ENCODE peak calls at places on chromosomes 7 and 10, in four cellular contexts. One of them, this sample, is unnamed. For H3K9me1, the result is how much of the 10 kb centered on the place peaks cover.

GRCh38 chr10:3992374-3993178 is 207.6 kb upstream of the KLF6 start:
- DNase-seq in K562: no peak
- DNase-seq in IMR-90: no peak
- DNase-seq in keratinocyte: no peak
- DNase-seq in this sample: peak

GRCh38 chr7:84196007-84196551 is 1.5 kb upstream of the SEMA3A start:
- DNase-seq in IMR-90: peak
- DNase-seq in keratinocyte: no peak
- DNase-seq in K562: no peak
- DNase-seq in this sample: no peak

GRCh38 chr10:13809447-13809846 is 222.7 kb downstream of the PRPF18 start:
- DNase-seq in IMR-90: no peak
- DNase-seq in keratinocyte: no peak
- DNase-seq in K562: no peak
- DNase-seq in this sample: no peak

GRCh38 chr10:84469470-84469869 is 141.1 kb downstream of the CCSER2 start:
- DNase-seq in IMR-90: no peak
- DNase-seq in K562: no peak
- DNase-seq in keratinocyte: no peak
- DNase-seq in this sample: no peak

GRCh38 chr10:59360605-59361515 is 1.5 kb downstream of the FAM13C start:
- DNase-seq in K562: no peak
- DNase-seq in IMR-90: no peak
- DNase-seq in keratinocyte: no peak
- DNase-seq in this sample: no peak

GRCh38 chr7:11021468-11021867 is 47.8 kb downstream of the PHF14 start:
- DNase-seq in K562: no peak
- DNase-seq in IMR-90: no peak
- DNase-seq in keratinocyte: no peak
- DNase-seq in this sample: no peak

GRCh38 chr10:30751678-30752331 is 122.3 kb upstream of the LYZL2 start:
- DNase-seq in IMR-90: peak
- DNase-seq in keratinocyte: no peak
- DNase-seq in K562: peak
- DNase-seq in this sample: peak

GRCh38 chr7:12557282-12557681 is 13.2 kb upstream of the SCIN start:
- DNase-seq in IMR-90: no peak
- DNase-seq in K562: no peak
- DNase-seq in keratinocyte: no peak
- DNase-seq in this sample: no peak

GRCh38 chr7:112421666-112422486 is 28.4 kb upstream of the IFRD1 start:
- DNase-seq in keratinocyte: no peak
- DNase-seq in K562: no peak
- DNase-seq in IMR-90: no peak
- DNase-seq in this sample: no peak

GRCh38 chr7:95066736-95067530 is 159.5 kb downstream of the PPP1R9A start:
- DNase-seq in K562: no peak
- DNase-seq in keratinocyte: no peak
- DNase-seq in IMR-90: peak
- DNase-seq in this sample: peak

GRCh38 chr7:83161851-83162401 is 758 bp downstream of the PCLO start:
- DNase-seq in keratinocyte: no peak
- DNase-seq in K562: no peak
- DNase-seq in IMR-90: no peak
- DNase-seq in this sample: no peak

GRCh38 chr7:91852263-91852741 is 28.2 kb downstream of the MTERF1 start:
- DNase-seq in K562: peak
- DNase-seq in keratinocyte: peak
- DNase-seq in IMR-90: peak
- DNase-seq in this sample: peak

GRCh38 chr10:125000366-125001312 is 58.7 kb downstream of the ZRANB1 start:
- DNase-seq in K562: no peak
- DNase-seq in IMR-90: peak
- DNase-seq in keratinocyte: no peak
- DNase-seq in this sample: no peak

GRCh38 chr7:114988755-114989154 is 66.9 kb downstream of the MDFIC start:
- DNase-seq in IMR-90: peak
- DNase-seq in keratinocyte: no peak
- DNase-seq in K562: no peak
- DNase-seq in this sample: peak

GRCh38 chr10:113788604-113789083 is 37.2 kb downstream of the PLEKHS1 start:
- DNase-seq in K562: peak
- DNase-seq in IMR-90: peak
- DNase-seq in keratinocyte: peak
- DNase-seq in this sample: peak

GRCh38 chr10:33519130-33519860 is 184.8 kb upstream of the NRP1 start:
- DNase-seq in keratinocyte: no peak
- DNase-seq in IMR-90: no peak
- DNase-seq in K562: no peak
- DNase-seq in this sample: no peak

GRCh38 chr10:117899181-117899683 is 147.5 kb downstream of the RAB11FIP2 start:
- DNase-seq in K562: no peak
- DNase-seq in IMR-90: no peak
- DNase-seq in keratinocyte: no peak
- DNase-seq in this sample: no peak

GRCh38 chr7:40826419-40827216 is 691.8 kb downstream of the SUGCT start:
- DNase-seq in keratinocyte: no peak
- DNase-seq in K562: no peak
- DNase-seq in IMR-90: peak
- DNase-seq in this sample: no peak

GRCh38 chr7:114392686-114393085 is 21.9 kb upstream of the FOXP2 start:
- DNase-seq in K562: no peak
- DNase-seq in keratinocyte: no peak
- DNase-seq in IMR-90: no peak
- DNase-seq in this sample: no peak

GRCh38 chr10:29849434-29849833 is 210.0 kb downstream of the JCAD start:
- DNase-seq in K562: no peak
- DNase-seq in IMR-90: peak
- DNase-seq in keratinocyte: no peak
- DNase-seq in this sample: peak

GRCh38 chr10:130761896-130762295 is 549.6 kb downstream of the TCERG1L start:
- DNase-seq in keratinocyte: no peak
- DNase-seq in K562: no peak
- DNase-seq in IMR-90: no peak
- DNase-seq in this sample: no peak

GRCh38 chr10:86266446-86267242 is 100.0 kb downstream of the GRID1 start:
- DNase-seq in K562: no peak
- DNase-seq in keratinocyte: no peak
- DNase-seq in IMR-90: no peak
- DNase-seq in this sample: no peak

GRCh38 chr7:149427096-149427680 is 33.7 kb downstream of the ZNF777 start:
- DNase-seq in IMR-90: no peak
- DNase-seq in keratinocyte: no peak
- DNase-seq in K562: no peak
- DNase-seq in this sample: no peak
- H3K9me1 ChIP-seq in IMR-90: under half
- H3K9me1 ChIP-seq in keratinocyte: under half
- H3K9me1 ChIP-seq in K562: under half
- H3K9me1 ChIP-seq in this sample: under half

GRCh38 chr7:155192961-155193640 is 104.6 kb upstream of the INSIG1 start:
- DNase-seq in K562: no peak
- DNase-seq in keratinocyte: no peak
- DNase-seq in IMR-90: no peak
- DNase-seq in this sample: no peak
- H3K9me1 ChIP-seq in K562: under half
- H3K9me1 ChIP-seq in keratinocyte: under half
- H3K9me1 ChIP-seq in IMR-90: under half
- H3K9me1 ChIP-seq in this sample: under half

GRCh38 chr10:100888957-100889356 is 23.8 kb upstream of the SLF2 start:
- DNase-seq in IMR-90: no peak
- DNase-seq in K562: no peak
- DNase-seq in keratinocyte: no peak
- DNase-seq in this sample: no peak
- H3K9me1 ChIP-seq in IMR-90: under half
- H3K9me1 ChIP-seq in K562: under half
- H3K9me1 ChIP-seq in keratinocyte: under half
- H3K9me1 ChIP-seq in this sample: under half

DNA sequence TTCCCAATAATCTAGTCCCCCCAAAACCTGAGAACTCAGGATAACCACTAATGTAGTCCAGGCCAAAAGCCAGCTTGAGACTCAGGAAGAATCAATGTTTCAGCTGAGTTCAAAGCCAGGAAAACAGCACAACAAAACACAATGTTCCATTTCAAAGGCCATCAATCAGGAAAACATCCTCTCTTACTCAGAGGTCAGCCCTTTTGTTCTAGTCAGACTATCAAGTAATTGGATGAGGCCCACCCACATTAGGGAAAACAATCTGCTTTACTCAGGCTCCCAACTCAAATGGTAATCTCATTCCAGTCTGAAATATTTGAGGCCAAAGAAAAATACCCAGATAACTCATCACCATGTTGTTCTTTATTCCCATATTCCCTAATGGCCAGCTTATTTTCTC is 152.2 kb downstream of the SDHAF3 start:
- DNase-seq in keratinocyte: no peak
- DNase-seq in IMR-90: no peak
- DNase-seq in K562: no peak
- DNase-seq in this sample: peak
- H3K9me1 ChIP-seq in keratinocyte: under half
- H3K9me1 ChIP-seq in IMR-90: under half
- H3K9me1 ChIP-seq in K562: under half
- H3K9me1 ChIP-seq in this sample: under half

GRCh38 chr10:131929122-131929845 is 28.5 kb downstream of the PPP2R2D start:
- DNase-seq in keratinocyte: no peak
- DNase-seq in IMR-90: no peak
- DNase-seq in K562: peak
- DNase-seq in this sample: no peak
- H3K9me1 ChIP-seq in keratinocyte: under half
- H3K9me1 ChIP-seq in IMR-90: under half
- H3K9me1 ChIP-seq in K562: under half
- H3K9me1 ChIP-seq in this sample: under half

GRCh38 chr10:88245974-88246511 is 337.1 kb downstream of the RNLS start:
- DNase-seq in keratinocyte: no peak
- DNase-seq in IMR-90: peak
- DNase-seq in K562: no peak
- DNase-seq in this sample: peak

GRCh38 chr10:88243847-88244730 is 339.0 kb downstream of the RNLS start:
- DNase-seq in K562: no peak
- DNase-seq in IMR-90: peak
- DNase-seq in keratinocyte: no peak
- DNase-seq in this sample: peak

GRCh38 chr10:88243202-88243744 is 339.8 kb downstream of the RNLS start:
- DNase-seq in K562: no peak
- DNase-seq in IMR-90: no peak
- DNase-seq in keratinocyte: no peak
- DNase-seq in this sample: no peak

GRCh38 chr10:88241501-88241900 is 341.6 kb downstream of the RNLS start:
- DNase-seq in keratinocyte: no peak
- DNase-seq in K562: no peak
- DNase-seq in IMR-90: no peak
- DNase-seq in this sample: no peak

GRCh38 chr10:88244781-88245350 is 338.3 kb downstream of the RNLS start:
- DNase-seq in keratinocyte: no peak
- DNase-seq in K562: no peak
- DNase-seq in IMR-90: no peak
- DNase-seq in this sample: no peak
- H3K9me1 ChIP-seq in keratinocyte: under half
- H3K9me1 ChIP-seq in K562: under half
- H3K9me1 ChIP-seq in IMR-90: under half
- H3K9me1 ChIP-seq in this sample: under half

DNA sequence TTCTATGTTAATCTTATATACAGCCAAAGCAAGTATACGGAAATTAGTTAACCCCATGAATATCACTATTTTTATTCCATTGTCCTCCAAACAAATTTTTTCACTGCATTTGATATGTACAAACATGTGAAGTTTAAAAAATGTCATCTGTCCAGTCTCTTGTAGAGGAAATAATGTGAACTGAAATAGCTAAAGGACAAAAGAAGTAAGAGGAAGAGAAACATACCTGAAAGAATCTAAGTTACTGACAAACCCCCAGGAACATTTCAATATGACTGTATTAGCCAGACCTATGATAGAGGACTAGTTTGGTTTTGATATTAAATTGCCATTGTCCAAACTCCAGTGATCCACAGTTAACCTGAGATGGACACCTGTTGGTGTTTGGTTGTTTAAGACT is 80.6 kb downstream of the NRCAM start:
- DNase-seq in K562: no peak
- DNase-seq in IMR-90: no peak
- DNase-seq in keratinocyte: no peak
- DNase-seq in this sample: no peak
- H3K9me1 ChIP-seq in K562: under half
- H3K9me1 ChIP-seq in IMR-90: under half
- H3K9me1 ChIP-seq in keratinocyte: under half
- H3K9me1 ChIP-seq in this sample: under half

This sample was measured in endothelial cell of umbilical vein.